ENCODE peak calls at places on chromosomes 16 and 17, in eight cellular contexts. One of them, this sample, is unnamed.

GRCh38 chr17:16398270-16399267 is 16.8 kb upstream of the TRPV2 start:
- DNase-seq in NCI-H748 treated with DMSO at 0.1 percent for 48 hours: no peak
- DNase-seq in GM13976: no peak
- DNase-seq in LoVo: no peak
- DNase-seq in thoracic aorta: no peak
- DNase-seq in endothelial cell: peak; percentile 64
- DNase-seq in effector CD4-positive, alpha-beta T cell: no peak
- DNase-seq in adipocyte: no peak
- DNase-seq in this sample: no peak

GRCh38 chr16:51951668-51952298 is 595.2 kb downstream of the TOX3 start:
- DNase-seq in LoVo: no peak
- DNase-seq in effector CD4-positive, alpha-beta T cell: no peak
- DNase-seq in adipocyte: no peak
- DNase-seq in NCI-H748 treated with DMSO at 0.1 percent for 48 hours: no peak
- DNase-seq in endothelial cell: no peak
- DNase-seq in GM13976: no peak
- DNase-seq in thoracic aorta: no peak
- DNase-seq in this sample: no peak

GRCh38 chr17:31608659-31609254 is 217.3 kb downstream of the RAB11FIP4 start:
- DNase-seq in adipocyte: no peak
- DNase-seq in LoVo: no peak
- DNase-seq in NCI-H748 treated with DMSO at 0.1 percent for 48 hours: no peak
- DNase-seq in GM13976: no peak
- DNase-seq in endothelial cell: no peak
- DNase-seq in effector CD4-positive, alpha-beta T cell: no peak
- DNase-seq in thoracic aorta: no peak
- DNase-seq in this sample: no peak

GRCh38 chr17:82874011-82874835 is 34.4 kb upstream of the ZNF750 start:
- DNase-seq in endothelial cell: no peak
- DNase-seq in GM13976: no peak
- DNase-seq in effector CD4-positive, alpha-beta T cell: no peak
- DNase-seq in LoVo: no peak
- DNase-seq in thoracic aorta: no peak
- DNase-seq in NCI-H748 treated with DMSO at 0.1 percent for 48 hours: no peak
- DNase-seq in adipocyte: no peak
- DNase-seq in this sample: no peak

GRCh38 chr17:51154176-51154575 is 817 bp downstream of the NME1 start:
- DNase-seq in GM13976: no peak
- DNase-seq in thoracic aorta: no peak
- DNase-seq in NCI-H748 treated with DMSO at 0.1 percent for 48 hours: no peak
- DNase-seq in adipocyte: peak; percentile 37
- DNase-seq in endothelial cell: no peak
- DNase-seq in effector CD4-positive, alpha-beta T cell: no peak
- DNase-seq in LoVo: no peak
- DNase-seq in this sample: peak; percentile 42

GRCh38 chr16:84986102-84986501 is 25.2 kb downstream of the ZDHHC7 start:
- DNase-seq in thoracic aorta: no peak
- DNase-seq in adipocyte: no peak
- DNase-seq in endothelial cell: no peak
- DNase-seq in GM13976: no peak
- DNase-seq in NCI-H748 treated with DMSO at 0.1 percent for 48 hours: no peak
- DNase-seq in LoVo: no peak
- DNase-seq in effector CD4-positive, alpha-beta T cell: no peak
- DNase-seq in this sample: no peak

GRCh38 chr17:51169340-51169739 is 3.1 kb downstream of the NME2 start:
- DNase-seq in adipocyte: no peak
- DNase-seq in GM13976: no peak
- DNase-seq in endothelial cell: no peak
- DNase-seq in effector CD4-positive, alpha-beta T cell: no peak
- DNase-seq in thoracic aorta: no peak
- DNase-seq in NCI-H748 treated with DMSO at 0.1 percent for 48 hours: no peak
- DNase-seq in LoVo: no peak
- DNase-seq in this sample: no peak

GRCh38 chr16:68005786-68006286 is 6.6 kb upstream of the DPEP2 start:
- DNase-seq in thoracic aorta: no peak
- DNase-seq in endothelial cell: no peak
- DNase-seq in GM13976: no peak
- DNase-seq in adipocyte: peak; percentile 8
- DNase-seq in effector CD4-positive, alpha-beta T cell: peak; percentile 28
- DNase-seq in NCI-H748 treated with DMSO at 0.1 percent for 48 hours: no peak
- DNase-seq in LoVo: no peak
- DNase-seq in this sample: peak; percentile 74

GRCh38 chr17:57316361-57316760 is 60.0 kb downstream of the MSI2 start:
- DNase-seq in endothelial cell: no peak
- DNase-seq in thoracic aorta: no peak
- DNase-seq in LoVo: no peak
- DNase-seq in GM13976: no peak
- DNase-seq in NCI-H748 treated with DMSO at 0.1 percent for 48 hours: no peak
- DNase-seq in adipocyte: no peak
- DNase-seq in effector CD4-positive, alpha-beta T cell: no peak
- DNase-seq in this sample: no peak

GRCh38 chr16:23452221-23452571 is 793 bp downstream of the COG7 start:
- DNase-seq in NCI-H748 treated with DMSO at 0.1 percent for 48 hours: no peak
- DNase-seq in GM13976: no peak
- DNase-seq in endothelial cell: no peak
- DNase-seq in thoracic aorta: no peak
- DNase-seq in LoVo: no peak
- DNase-seq in adipocyte: peak; percentile 27
- DNase-seq in effector CD4-positive, alpha-beta T cell: no peak
- DNase-seq in this sample: no peak

GRCh38 chr16:2770057-2770780 is 6.9 kb downstream of the ELOB start:
- DNase-seq in LoVo: no peak
- DNase-seq in effector CD4-positive, alpha-beta T cell: no peak
- DNase-seq in endothelial cell: no peak
- DNase-seq in adipocyte: no peak
- DNase-seq in GM13976: no peak
- DNase-seq in NCI-H748 treated with DMSO at 0.1 percent for 48 hours: no peak
- DNase-seq in thoracic aorta: no peak
- DNase-seq in this sample: no peak

GRCh38 chr17:68378202-68379149 is 78.8 kb downstream of the WIPI1 start:
- DNase-seq in effector CD4-positive, alpha-beta T cell: no peak
- DNase-seq in thoracic aorta: peak; percentile 89
- DNase-seq in GM13976: no peak
- DNase-seq in LoVo: no peak
- DNase-seq in NCI-H748 treated with DMSO at 0.1 percent for 48 hours: peak; percentile 37
- DNase-seq in endothelial cell: peak; percentile 38
- DNase-seq in adipocyte: peak; percentile 95
- DNase-seq in this sample: peak; percentile 99

GRCh38 chr17:75266315-75267145 is 4.5 kb downstream of the MIF4GD start:
- DNase-seq in endothelial cell: no peak
- DNase-seq in GM13976: no peak
- DNase-seq in effector CD4-positive, alpha-beta T cell: no peak
- DNase-seq in adipocyte: no peak
- DNase-seq in NCI-H748 treated with DMSO at 0.1 percent for 48 hours: no peak
- DNase-seq in LoVo: no peak
- DNase-seq in thoracic aorta: no peak
- DNase-seq in this sample: no peak

GRCh38 chr17:82598256-82599011 is 49.8 kb downstream of the WDR45B start:
- DNase-seq in adipocyte: no peak
- DNase-seq in LoVo: no peak
- DNase-seq in NCI-H748 treated with DMSO at 0.1 percent for 48 hours: no peak
- DNase-seq in GM13976: no peak
- DNase-seq in effector CD4-positive, alpha-beta T cell: no peak
- DNase-seq in thoracic aorta: no peak
- DNase-seq in endothelial cell: no peak
- DNase-seq in this sample: no peak

GRCh38 chr17:42937712-42938596 is 26.3 kb downstream of the AARSD1 start:
- DNase-seq in GM13976: peak; percentile 59
- DNase-seq in thoracic aorta: no peak
- DNase-seq in LoVo: peak; percentile 35
- DNase-seq in adipocyte: peak; percentile 83
- DNase-seq in effector CD4-positive, alpha-beta T cell: no peak
- DNase-seq in endothelial cell: peak; percentile 66
- DNase-seq in NCI-H748 treated with DMSO at 0.1 percent for 48 hours: peak; percentile 39
- DNase-seq in this sample: no peak

GRCh38 chr17:76492989-76493501 is 8.2 kb downstream of the RHBDF2 start:
- DNase-seq in effector CD4-positive, alpha-beta T cell: no peak
- DNase-seq in GM13976: peak; percentile 77
- DNase-seq in NCI-H748 treated with DMSO at 0.1 percent for 48 hours: no peak
- DNase-seq in thoracic aorta: no peak
- DNase-seq in adipocyte: peak; percentile 80
- DNase-seq in endothelial cell: no peak
- DNase-seq in LoVo: no peak
- DNase-seq in this sample: no peak

GRCh38 chr16:83692224-83692623 is 115.6 kb upstream of the HSBP1 start:
- DNase-seq in LoVo: no peak
- DNase-seq in adipocyte: no peak
- DNase-seq in endothelial cell: no peak
- DNase-seq in GM13976: no peak
- DNase-seq in NCI-H748 treated with DMSO at 0.1 percent for 48 hours: no peak
- DNase-seq in effector CD4-positive, alpha-beta T cell: no peak
- DNase-seq in thoracic aorta: no peak
- DNase-seq in this sample: no peak

GRCh38 chr17:57257213-57257873 is 1.0 kb downstream of the MSI2 start:
- DNase-seq in effector CD4-positive, alpha-beta T cell: peak; percentile 19
- DNase-seq in LoVo: no peak
- DNase-seq in NCI-H748 treated with DMSO at 0.1 percent for 48 hours: no peak
- DNase-seq in endothelial cell: no peak
- DNase-seq in adipocyte: peak; percentile 38
- DNase-seq in thoracic aorta: no peak
- DNase-seq in GM13976: no peak
- DNase-seq in this sample: no peak

GRCh38 chr17:36601303-36602029 is at the start of gene MRM1:
- DNase-seq in NCI-H748 treated with DMSO at 0.1 percent for 48 hours: peak; percentile 57
- DNase-seq in adipocyte: peak; percentile 97
- DNase-seq in GM13976: peak; percentile 96
- DNase-seq in thoracic aorta: peak; percentile 82
- DNase-seq in endothelial cell: peak; percentile 94
- DNase-seq in LoVo: peak; percentile 92
- DNase-seq in effector CD4-positive, alpha-beta T cell: peak; percentile 89
- DNase-seq in this sample: peak; percentile 98

GRCh38 chr17:10096556-10096955 is 101.8 kb downstream of the GAS7 start:
- DNase-seq in adipocyte: no peak
- DNase-seq in endothelial cell: no peak
- DNase-seq in thoracic aorta: no peak
- DNase-seq in GM13976: no peak
- DNase-seq in LoVo: no peak
- DNase-seq in effector CD4-positive, alpha-beta T cell: no peak
- DNase-seq in NCI-H748 treated with DMSO at 0.1 percent for 48 hours: no peak
- DNase-seq in this sample: no peak

This sample was measured in lower leg skin.